ENCODE peak calls at places on chromosomes 1 and 21, in five cellular contexts. W is HCT116, I is K562, X is GM12878, D is SK-N-SH. T is an unnamed sample.

GRCh38 chr1:50609508-50609907 is 186.3 kb upstream of the DMRTA2 start:
- DNase-seq in I (no peak), W (no peak), X (no peak), D (no peak), T (no peak)

GRCh38 chr1:109823543-109824348 is 60.0 kb upstream of the EPS8L3 start:
- DNase-seq in W (no peak), I (peak), D (no peak), X (no peak), T (peak)

GRCh38 chr1:56525463-56526155 is 53.8 kb downstream of the PLPP3 start:
- DNase-seq in X (peak), D (no peak), W (no peak), I (no peak), T (no peak)

GRCh38 chr1:115643219-115643618 is 1.4 kb downstream of the VANGL1 start:
- DNase-seq in X (no peak), D (no peak), W (no peak), I (no peak), T (no peak)

GRCh38 chr1:234730542-234731370 is 120.8 kb upstream of the IRF2BP2 start:
- DNase-seq in W (no peak), I (peak), X (peak), D (no peak), T (no peak)

GRCh38 chr1:214641214-214641895 is 38.4 kb downstream of the CENPF start:
- DNase-seq in I (no peak), X (no peak), D (no peak), W (no peak), T (no peak)

GRCh38 chr1:40708750-40709099 is 17.2 kb downstream of the NFYC start:
- DNase-seq in X (no peak), D (peak), I (peak), W (peak), T (peak)

GRCh38 chr1:221315330-221315729 is 426.6 kb downstream of the DUSP10 start:
- DNase-seq in X (no peak), I (no peak), W (no peak), D (no peak), T (no peak)

GRCh38 chr1:189434461-189434860 is 1043.2 kb downstream of the BRINP3 start:
- DNase-seq in W (no peak), I (no peak), X (no peak), D (no peak), T (no peak)

GRCh38 chr1:3707298-3707938 is 44.8 kb upstream of the CCDC27 start:
- DNase-seq in D (no peak), W (no peak), X (no peak), I (no peak), T (peak)

GRCh38 chr1:15949453-15950245 is 26.3 kb downstream of the ZBTB17 start:
- DNase-seq in D (peak), X (peak), W (peak), I (peak), T (peak)

GRCh38 chr1:172040466-172040865 is 199.2 kb downstream of the DNM3 start:
- DNase-seq in I (no peak), D (no peak), W (no peak), X (no peak), T (peak)

GRCh38 chr1:240352769-240353168 is 259.2 kb downstream of the GREM2 start:
- DNase-seq in W (no peak), I (no peak), D (no peak), X (no peak), T (no peak)

GRCh38 chr1:33235521-33235920 is 20.8 kb upstream of the ZNF362 start:
- DNase-seq in W (no peak), X (no peak), I (no peak), D (no peak), T (no peak)

GRCh38 chr1:211082824-211083223 is 51.1 kb downstream of the KCNH1 start:
- DNase-seq in D (no peak), W (no peak), X (no peak), I (no peak), T (peak)

GRCh38 chr1:1954831-1955441 is 35.9 kb upstream of the TMEM52 start:
- DNase-seq in D (peak), X (no peak), I (peak), W (no peak), T (no peak)

GRCh38 chr1:231690072-231690471 is 63.5 kb downstream of the DISC1 start:
- DNase-seq in W (no peak), X (no peak), I (no peak), D (no peak), T (no peak)

GRCh38 chr21:45060675-45061311 is 13.6 kb upstream of the ADARB1 start:
- DNase-seq in D (no peak), I (no peak), X (no peak), W (no peak), T (peak)

GRCh38 chr1:230243583-230244377 is 176.7 kb downstream of the GALNT2 start:
- DNase-seq in I (no peak), D (no peak), W (no peak), X (no peak), T (no peak)

GRCh38 chr1:59730759-59731478 is 83.8 kb upstream of the HOOK1 start:
- DNase-seq in W (peak), D (no peak), I (peak), X (no peak), T (no peak)

GRCh38 chr21:42062543-42063022 is 8.5 kb upstream of the UMODL1 start:
- DNase-seq in I (no peak), X (peak), W (no peak), D (no peak), T (no peak)

GRCh38 chr1:29498126-29499100 is 262.1 kb downstream of the PTPRU start:
- DNase-seq in I (no peak), X (no peak), D (no peak), W (no peak), T (no peak)

GRCh38 chr1:3159121-3159520 is 90.1 kb downstream of the PRDM16 start:
- DNase-seq in W (no peak), D (no peak), X (no peak), I (no peak), T (no peak)

GRCh38 chr1:177246710-177247588 is 76.2 kb downstream of the BRINP2 start:
- DNase-seq in D (no peak), X (no peak), I (no peak), W (no peak), T (no peak)

GRCh38 chr1:41957568-41957967 is 38.8 kb upstream of the HIVEP3 start:
- DNase-seq in I (no peak), W (no peak), D (no peak), X (no peak), T (no peak)

GRCh38 chr1:43621386-43621785 is 28.6 kb upstream of the KDM4A start:
- DNase-seq in D (no peak), W (no peak), X (no peak), I (no peak), T (no peak)

GRCh38 chr1:96524100-96524499 is 197.5 kb upstream of the PTBP2 start:
- DNase-seq in D (no peak), I (no peak), X (no peak), W (no peak), T (no peak)

DNA sequence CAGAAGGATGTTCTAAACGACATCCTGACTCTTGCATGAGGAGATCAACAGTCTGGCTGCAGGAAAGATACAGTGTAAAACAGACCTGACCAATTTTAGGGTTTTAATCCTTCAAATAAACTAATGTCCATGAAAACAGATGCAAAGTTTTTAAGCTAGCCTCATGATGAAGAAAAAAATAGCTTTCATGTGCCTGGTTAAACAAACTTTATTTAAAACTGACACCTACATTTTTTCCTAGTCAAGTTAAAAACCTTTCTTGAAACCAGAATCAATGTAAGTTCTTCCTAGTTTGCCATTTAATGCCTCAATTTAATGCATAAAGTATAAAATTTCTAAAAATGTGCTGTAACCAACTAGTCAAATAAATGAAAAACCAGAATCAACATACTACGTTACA is 2.9 kb downstream of the WDR26 start:
- DNase-seq in W (no peak), X (no peak), D (no peak), I (no peak), T (no peak)
- TF ChIP-seq JUND in W (no peak), X (no peak), D (no peak), I (no peak), T (no peak)

DNA sequence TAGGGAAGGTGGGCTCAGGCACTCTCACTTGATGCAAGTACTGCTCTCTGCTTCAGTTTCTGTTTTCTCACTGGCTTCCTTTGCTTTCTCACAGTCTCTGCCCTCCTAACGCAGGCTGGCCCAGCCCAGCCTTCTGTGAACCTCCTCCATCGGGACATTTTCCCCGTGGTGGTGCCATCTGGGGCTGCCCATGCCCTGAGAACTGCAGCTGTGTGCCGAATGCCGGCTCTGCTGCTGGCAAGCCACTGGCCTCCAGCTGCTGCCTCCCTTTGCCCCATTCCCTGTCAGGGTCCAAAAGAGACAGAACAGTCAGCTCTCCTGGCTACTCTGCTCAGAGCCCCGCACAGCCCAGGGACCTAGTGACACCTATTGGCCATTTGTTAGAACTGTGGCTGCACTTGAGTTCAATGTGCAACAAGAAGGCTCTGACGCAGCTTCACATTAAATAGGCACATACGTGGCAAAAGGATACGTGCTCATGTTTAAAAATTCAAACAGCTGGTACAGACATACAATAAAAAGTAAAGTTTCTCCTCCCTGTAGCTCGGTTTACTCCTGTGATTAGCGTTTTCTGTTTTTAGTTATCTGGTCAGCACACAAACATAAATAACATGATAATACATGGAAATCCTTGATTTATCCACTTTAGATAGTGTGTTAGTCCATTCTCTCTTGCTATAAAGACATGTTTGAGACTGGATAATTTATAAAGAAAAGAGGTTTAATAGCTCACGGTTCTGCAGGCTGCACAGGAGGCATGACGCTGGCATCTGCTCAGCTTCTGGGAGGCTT is 46.6 kb downstream of the FCRL5 start:
- DNase-seq in D (peak), W (peak), X (peak), I (peak), T (peak)
- TF ChIP-seq JUND in D (no peak), W (no peak), X (no peak), I (no peak), T (no peak)

GRCh38 chr1:17437260-17438175 is 2.0 kb downstream of the RCC2 start:
- DNase-seq in I (peak), W (no peak), X (no peak), D (peak), T (peak)
- TF ChIP-seq JUND in I (no peak), W (no peak), X (no peak), D (no peak), T (no peak)

DNA sequence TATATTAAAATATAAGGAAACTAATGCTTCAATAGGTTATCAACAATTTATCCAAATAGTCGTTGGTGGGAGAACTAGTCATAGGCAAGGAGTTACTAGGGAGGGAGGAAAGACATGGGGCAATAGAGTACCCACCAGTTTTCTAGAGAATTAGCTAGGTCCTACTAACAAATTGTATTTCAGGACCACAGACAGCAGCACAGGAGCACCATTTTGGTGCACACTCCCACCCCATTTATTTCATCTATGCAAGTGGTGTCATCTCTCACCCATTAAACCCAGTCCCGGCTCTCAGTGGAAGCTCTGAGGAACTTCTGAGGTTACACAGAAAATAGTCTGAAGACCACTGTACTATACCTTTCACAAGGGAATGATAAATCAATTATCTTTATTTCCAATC is 89.0 kb upstream of the BCAR3 start:
- DNase-seq in X (no peak), W (no peak), D (no peak), I (no peak), T (peak)
- TF ChIP-seq JUND in X (no peak), W (no peak), D (no peak), I (no peak), T (no peak)

GRCh38 chr1:228353601-228354371 is 52.8 kb downstream of the TRIM11 start:
- DNase-seq in D (no peak), W (no peak), X (no peak), I (no peak), T (no peak)
- TF ChIP-seq JUND in D (no peak), W (no peak), X (no peak), I (no peak), T (no peak)

GRCh38 chr1:8903908-8904650 is 25.6 kb upstream of the ENO1 start:
- DNase-seq in X (no peak), D (peak), I (no peak), W (no peak), T (peak)
- TF ChIP-seq JUND in X (no peak), D (peak), I (no peak), W (no peak), T (peak)

GRCh38 chr1:39326836-39327235 is 122.3 kb downstream of the MACF1 start:
- DNase-seq in X (no peak), D (no peak), W (no peak), I (peak), T (no peak)
- TF ChIP-seq JUND in X (no peak), D (no peak), W (no peak), I (peak), T (no peak)